ENCODE peak calls at places on chromosome 7, in six cellular contexts. One of them, this sample, is unnamed.

GRCh38 chr7:97020601-97021442 is 3.8 kb downstream of the DLX5 start:
- DNase-seq in HCT116: no peak
- DNase-seq in suprapubic skin: no peak
- DNase-seq in upper lobe of left lung: no peak
- DNase-seq in gastrocnemius medialis: no peak
- DNase-seq in A549: no peak
- DNase-seq in this sample: no peak

GRCh38 chr7:84948632-84949031 is 238.2 kb downstream of the SEMA3D start:
- DNase-seq in HCT116: no peak
- DNase-seq in gastrocnemius medialis: no peak
- DNase-seq in A549: no peak
- DNase-seq in upper lobe of left lung: no peak
- DNase-seq in suprapubic skin: no peak
- DNase-seq in this sample: no peak

GRCh38 chr7:7122701-7123281 is 59.6 kb upstream of the C1GALT1 start:
- DNase-seq in HCT116: no peak
- DNase-seq in upper lobe of left lung: no peak
- DNase-seq in suprapubic skin: no peak
- DNase-seq in gastrocnemius medialis: peak
- DNase-seq in A549: no peak
- DNase-seq in this sample: no peak

GRCh38 chr7:139915864-139916716 is 87.0 kb downstream of the TBXAS1 start:
- DNase-seq in HCT116: peak
- DNase-seq in suprapubic skin: no peak
- DNase-seq in A549: peak
- DNase-seq in gastrocnemius medialis: peak
- DNase-seq in upper lobe of left lung: peak
- DNase-seq in this sample: peak

GRCh38 chr7:40305229-40305628 is 170.4 kb downstream of the SUGCT start:
- DNase-seq in HCT116: no peak
- DNase-seq in A549: no peak
- DNase-seq in suprapubic skin: no peak
- DNase-seq in upper lobe of left lung: no peak
- DNase-seq in gastrocnemius medialis: no peak
- DNase-seq in this sample: no peak

GRCh38 chr7:16739863-16740622 is 13.5 kb upstream of the TSPAN13 start:
- DNase-seq in HCT116: peak
- DNase-seq in suprapubic skin: no peak
- DNase-seq in A549: peak
- DNase-seq in upper lobe of left lung: no peak
- DNase-seq in gastrocnemius medialis: no peak
- DNase-seq in this sample: peak

GRCh38 chr7:70679666-70680065 is 452.3 kb upstream of the GALNT17 start:
- DNase-seq in HCT116: no peak
- DNase-seq in suprapubic skin: no peak
- DNase-seq in gastrocnemius medialis: no peak
- DNase-seq in upper lobe of left lung: no peak
- DNase-seq in A549: no peak
- DNase-seq in this sample: no peak

GRCh38 chr7:47501406-47501805 is 80.5 kb downstream of the TNS3 start:
- DNase-seq in gastrocnemius medialis: no peak
- DNase-seq in suprapubic skin: no peak
- DNase-seq in HCT116: no peak
- DNase-seq in A549: no peak
- DNase-seq in upper lobe of left lung: no peak
- DNase-seq in this sample: no peak

GRCh38 chr7:74684921-74685320 is 27.4 kb downstream of the GTF2I start:
- DNase-seq in gastrocnemius medialis: no peak
- DNase-seq in upper lobe of left lung: no peak
- DNase-seq in suprapubic skin: no peak
- DNase-seq in HCT116: no peak
- DNase-seq in A549: peak
- DNase-seq in this sample: no peak

GRCh38 chr7:519429-519973 is at the start of gene PDGFA:
- DNase-seq in HCT116: no peak
- DNase-seq in gastrocnemius medialis: peak
- DNase-seq in A549: peak
- DNase-seq in upper lobe of left lung: no peak
- DNase-seq in suprapubic skin: no peak
- DNase-seq in this sample: peak

GRCh38 chr7:117375380-117375779 is 51.9 kb downstream of the ASZ1 start:
- DNase-seq in suprapubic skin: no peak
- DNase-seq in A549: no peak
- DNase-seq in gastrocnemius medialis: no peak
- DNase-seq in upper lobe of left lung: no peak
- DNase-seq in HCT116: no peak
- DNase-seq in this sample: no peak

DNA sequence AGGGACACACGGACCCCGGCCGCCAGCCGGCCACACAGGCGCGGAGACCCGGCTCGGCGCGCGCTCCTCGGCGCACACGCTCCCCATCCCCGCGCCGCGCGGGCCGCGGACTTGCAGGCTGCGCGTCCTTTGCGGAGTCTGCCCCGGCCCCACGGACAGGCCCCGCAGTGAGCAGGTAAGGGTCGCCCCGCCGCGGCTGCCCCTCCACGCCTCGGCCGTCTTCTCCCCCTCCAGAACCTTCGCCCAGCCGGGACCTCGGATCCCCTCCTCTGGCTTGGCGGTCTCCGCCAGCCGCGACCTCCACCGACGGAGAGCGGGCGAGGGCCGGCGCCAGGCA is 364 bp downstream of the ADCYAP1R1 start:
- DNase-seq in upper lobe of left lung: no peak
- DNase-seq in HCT116: no peak
- DNase-seq in suprapubic skin: no peak
- DNase-seq in A549: no peak
- DNase-seq in gastrocnemius medialis: no peak
- DNase-seq in this sample: no peak
- TF ChIP-seq POLR2A in upper lobe of left lung: no peak
- TF ChIP-seq POLR2A in HCT116: no peak
- TF ChIP-seq POLR2A in suprapubic skin: no peak
- TF ChIP-seq POLR2A in A549: no peak
- TF ChIP-seq POLR2A in gastrocnemius medialis: no peak
- TF ChIP-seq POLR2A in this sample: no peak

GRCh38 chr7:30796105-30796869 is 25.1 kb downstream of the MINDY4 start:
- DNase-seq in upper lobe of left lung: no peak
- DNase-seq in HCT116: no peak
- DNase-seq in suprapubic skin: no peak
- DNase-seq in A549: no peak
- DNase-seq in gastrocnemius medialis: no peak
- DNase-seq in this sample: no peak

GRCh38 chr7:30799976-30800661 is 28.9 kb downstream of the MINDY4 start:
- DNase-seq in A549: no peak
- DNase-seq in upper lobe of left lung: no peak
- DNase-seq in suprapubic skin: no peak
- DNase-seq in gastrocnemius medialis: no peak
- DNase-seq in HCT116: no peak
- DNase-seq in this sample: no peak

GRCh38 chr7:30800785-30801252 is 29.6 kb downstream of the MINDY4 start:
- DNase-seq in gastrocnemius medialis: peak
- DNase-seq in suprapubic skin: no peak
- DNase-seq in A549: peak
- DNase-seq in HCT116: peak
- DNase-seq in upper lobe of left lung: peak
- DNase-seq in this sample: peak

GRCh38 chr7:30797294-30798040 is 26.2 kb downstream of the MINDY4 start:
- DNase-seq in HCT116: no peak
- DNase-seq in gastrocnemius medialis: no peak
- DNase-seq in upper lobe of left lung: no peak
- DNase-seq in A549: no peak
- DNase-seq in suprapubic skin: no peak
- DNase-seq in this sample: no peak

GRCh38 chr7:30799206-30799975 is 28.2 kb downstream of the MINDY4 start:
- DNase-seq in gastrocnemius medialis: peak
- DNase-seq in HCT116: no peak
- DNase-seq in upper lobe of left lung: no peak
- DNase-seq in A549: no peak
- DNase-seq in suprapubic skin: peak
- DNase-seq in this sample: peak
- H3K4me3 ChIP-seq in gastrocnemius medialis: no peak
- H3K4me3 ChIP-seq in HCT116: no peak
- H3K4me3 ChIP-seq in upper lobe of left lung: no peak
- H3K4me3 ChIP-seq in A549: no peak
- H3K4me3 ChIP-seq in suprapubic skin: no peak
- H3K4me3 ChIP-seq in this sample: no peak

GRCh38 chr7:25720427-25720826 is 431.6 kb upstream of the NFE2L3 start:
- DNase-seq in upper lobe of left lung: no peak
- DNase-seq in suprapubic skin: no peak
- DNase-seq in gastrocnemius medialis: no peak
- DNase-seq in A549: peak
- DNase-seq in HCT116: no peak
- DNase-seq in this sample: peak
- TF ChIP-seq CTCF in upper lobe of left lung: no peak
- TF ChIP-seq CTCF in suprapubic skin: no peak
- TF ChIP-seq CTCF in gastrocnemius medialis: peak
- TF ChIP-seq CTCF in A549: peak
- TF ChIP-seq CTCF in HCT116: peak
- TF ChIP-seq CTCF in this sample: peak

DNA sequence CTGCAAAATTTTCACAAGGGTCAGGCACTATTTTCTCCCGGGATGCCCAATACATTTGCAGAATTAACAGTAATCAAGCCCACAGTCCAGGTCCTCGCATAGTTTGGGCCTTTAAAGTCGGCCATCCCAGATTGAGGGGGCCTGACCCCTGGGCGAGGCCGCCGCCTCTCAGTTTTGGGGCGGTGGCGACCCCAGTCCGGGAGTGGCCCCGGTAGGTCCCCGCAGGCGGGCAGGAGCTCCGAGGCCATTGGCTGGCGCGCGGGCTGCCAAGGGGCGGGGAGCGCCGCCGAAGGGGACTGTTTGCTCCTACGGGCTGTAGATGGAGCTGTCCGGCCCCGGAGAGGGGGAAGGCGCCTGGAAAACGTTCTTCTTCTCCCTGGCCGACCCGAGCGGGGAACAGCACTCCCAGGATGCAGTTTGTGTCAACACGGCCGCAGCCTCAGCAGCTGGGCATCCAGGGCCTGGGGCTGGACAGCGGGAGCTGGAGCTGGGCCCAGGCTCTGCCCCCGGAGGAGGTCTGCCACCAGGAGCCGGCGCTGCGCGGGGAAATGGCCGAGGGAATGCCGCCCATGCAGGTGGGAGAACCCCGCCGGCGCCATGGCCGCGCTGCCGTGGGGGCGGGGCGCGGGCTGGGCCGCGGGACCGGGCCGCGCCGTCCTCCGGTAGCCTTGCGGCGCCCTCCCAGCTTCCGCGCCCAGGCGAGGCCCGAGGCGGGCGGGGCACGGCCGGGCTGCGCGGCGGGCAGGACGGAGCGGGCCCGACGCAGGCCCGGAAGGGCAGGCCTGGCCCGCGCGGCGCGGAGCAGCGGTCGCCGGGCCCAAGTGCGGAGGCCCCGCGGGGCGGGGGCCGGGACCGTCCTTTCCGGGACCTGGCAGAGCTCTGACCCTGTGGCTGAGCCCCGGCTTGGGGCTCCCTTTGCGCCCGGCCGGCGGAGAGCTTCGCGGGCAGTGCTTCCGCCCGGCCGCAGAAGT is at the start of gene ZNF282:
- DNase-seq in A549: peak
- DNase-seq in upper lobe of left lung: peak
- DNase-seq in gastrocnemius medialis: peak
- DNase-seq in suprapubic skin: peak
- DNase-seq in HCT116: peak
- DNase-seq in this sample: peak
- TF ChIP-seq POLR2A in A549: peak
- TF ChIP-seq POLR2A in upper lobe of left lung: no peak
- TF ChIP-seq POLR2A in gastrocnemius medialis: peak
- TF ChIP-seq POLR2A in suprapubic skin: no peak
- TF ChIP-seq POLR2A in HCT116: peak
- TF ChIP-seq POLR2A in this sample: peak

GRCh38 chr7:131948434-131949053 is 392.1 kb upstream of the PODXL start:
- DNase-seq in A549: peak
- DNase-seq in HCT116: no peak
- DNase-seq in gastrocnemius medialis: peak
- DNase-seq in suprapubic skin: no peak
- DNase-seq in upper lobe of left lung: no peak
- DNase-seq in this sample: no peak

GRCh38 chr7:131950758-131951157 is 394.3 kb upstream of the PODXL start:
- DNase-seq in upper lobe of left lung: no peak
- DNase-seq in HCT116: no peak
- DNase-seq in gastrocnemius medialis: no peak
- DNase-seq in suprapubic skin: no peak
- DNase-seq in A549: no peak
- DNase-seq in this sample: no peak

GRCh38 chr7:131956864-131957263 is 400.4 kb upstream of the PODXL start:
- DNase-seq in upper lobe of left lung: no peak
- DNase-seq in gastrocnemius medialis: no peak
- DNase-seq in HCT116: no peak
- DNase-seq in suprapubic skin: no peak
- DNase-seq in A549: no peak
- DNase-seq in this sample: no peak

GRCh38 chr7:131949659-131950058 is 393.2 kb upstream of the PODXL start:
- DNase-seq in gastrocnemius medialis: no peak
- DNase-seq in upper lobe of left lung: no peak
- DNase-seq in suprapubic skin: no peak
- DNase-seq in A549: no peak
- DNase-seq in HCT116: no peak
- DNase-seq in this sample: no peak

GRCh38 chr7:131952365-131952764 is 395.9 kb upstream of the PODXL start:
- DNase-seq in gastrocnemius medialis: no peak
- DNase-seq in HCT116: no peak
- DNase-seq in upper lobe of left lung: no peak
- DNase-seq in A549: no peak
- DNase-seq in suprapubic skin: no peak
- DNase-seq in this sample: no peak
- H3K4me3 ChIP-seq in gastrocnemius medialis: no peak
- H3K4me3 ChIP-seq in HCT116: no peak
- H3K4me3 ChIP-seq in upper lobe of left lung: no peak
- H3K4me3 ChIP-seq in A549: no peak
- H3K4me3 ChIP-seq in suprapubic skin: no peak
- H3K4me3 ChIP-seq in this sample: no peak

GRCh38 chr7:151033864-151034249 is 5.6 kb downstream of the ABCB8 start:
- DNase-seq in suprapubic skin: no peak
- DNase-seq in upper lobe of left lung: no peak
- DNase-seq in gastrocnemius medialis: no peak
- DNase-seq in HCT116: no peak
- DNase-seq in A549: no peak
- DNase-seq in this sample: no peak

GRCh38 chr7:151034312-151035023 is 6.2 kb downstream of the ABCB8 start:
- DNase-seq in upper lobe of left lung: no peak
- DNase-seq in gastrocnemius medialis: no peak
- DNase-seq in A549: no peak
- DNase-seq in suprapubic skin: no peak
- DNase-seq in HCT116: no peak
- DNase-seq in this sample: no peak

GRCh38 chr7:151035024-151035717 is 6.9 kb downstream of the ABCB8 start:
- DNase-seq in gastrocnemius medialis: peak
- DNase-seq in suprapubic skin: no peak
- DNase-seq in HCT116: no peak
- DNase-seq in upper lobe of left lung: no peak
- DNase-seq in A549: no peak
- DNase-seq in this sample: no peak

GRCh38 chr7:151031011-151031410 is 2.8 kb downstream of the ABCB8 start:
- DNase-seq in HCT116: no peak
- DNase-seq in gastrocnemius medialis: no peak
- DNase-seq in A549: no peak
- DNase-seq in upper lobe of left lung: no peak
- DNase-seq in suprapubic skin: no peak
- DNase-seq in this sample: no peak

GRCh38 chr7:151032936-151033863 is 5.0 kb downstream of the ABCB8 start:
- DNase-seq in upper lobe of left lung: no peak
- DNase-seq in suprapubic skin: no peak
- DNase-seq in gastrocnemius medialis: no peak
- DNase-seq in A549: no peak
- DNase-seq in HCT116: no peak
- DNase-seq in this sample: peak
- TF ChIP-seq CTCF in upper lobe of left lung: no peak
- TF ChIP-seq CTCF in suprapubic skin: no peak
- TF ChIP-seq CTCF in gastrocnemius medialis: no peak
- TF ChIP-seq CTCF in A549: no peak
- TF ChIP-seq CTCF in HCT116: peak
- TF ChIP-seq CTCF in this sample: peak

GRCh38 chr7:23470290-23471089 is at the start of gene IGF2BP3:
- DNase-seq in gastrocnemius medialis: no peak
- DNase-seq in HCT116: peak
- DNase-seq in A549: peak
- DNase-seq in upper lobe of left lung: no peak
- DNase-seq in suprapubic skin: no peak
- DNase-seq in this sample: peak
- TF ChIP-seq POLR2A in gastrocnemius medialis: no peak
- TF ChIP-seq POLR2A in HCT116: no peak
- TF ChIP-seq POLR2A in A549: peak
- TF ChIP-seq POLR2A in upper lobe of left lung: no peak
- TF ChIP-seq POLR2A in suprapubic skin: no peak
- TF ChIP-seq POLR2A in this sample: peak

This sample was measured in NB4.